ENCODE peak calls at places on chromosomes 4 and X, in four cellular contexts. One of them, this sample, is unnamed.

GRCh38 chrX:15245896-15246295 is 24.0 kb downstream of the ASB9 start:
- DNase-seq in CD4-positive, alpha-beta T cell: no peak
- DNase-seq in T1000: no peak
- DNase-seq in anterior cingulate cortex: no peak
- DNase-seq in this sample: no peak

GRCh38 chrX:1450381-1451161 is 2.1 kb downstream of the ASMTL start:
- DNase-seq in T1000: no peak
- DNase-seq in anterior cingulate cortex: no peak
- DNase-seq in CD4-positive, alpha-beta T cell: no peak
- DNase-seq in this sample: no peak

GRCh38 chr4:101126044-101126443 is 221.3 kb downstream of the PPP3CA start:
- DNase-seq in T1000: no peak
- DNase-seq in anterior cingulate cortex: no peak
- DNase-seq in CD4-positive, alpha-beta T cell: no peak
- DNase-seq in this sample: no peak

GRCh38 chr4:89868999-89869589 is 25.6 kb upstream of the MMRN1 start:
- DNase-seq in anterior cingulate cortex: no peak
- DNase-seq in CD4-positive, alpha-beta T cell: no peak
- DNase-seq in T1000: no peak
- DNase-seq in this sample: peak; percentile 7

GRCh38 chr4:7195138-7195510 is 2.8 kb downstream of the SORCS2 start:
- DNase-seq in anterior cingulate cortex: no peak
- DNase-seq in T1000: no peak
- DNase-seq in CD4-positive, alpha-beta T cell: no peak
- DNase-seq in this sample: no peak

GRCh38 chr4:72924814-72925213 is 144.7 kb downstream of the COX18 start:
- DNase-seq in anterior cingulate cortex: no peak
- DNase-seq in T1000: no peak
- DNase-seq in CD4-positive, alpha-beta T cell: no peak
- DNase-seq in this sample: no peak

GRCh38 chr4:3720461-3720860 is 45.7 kb upstream of the ADRA2C start:
- DNase-seq in T1000: no peak
- DNase-seq in anterior cingulate cortex: no peak
- DNase-seq in CD4-positive, alpha-beta T cell: no peak
- DNase-seq in this sample: no peak

GRCh38 chrX:108361316-108361715 is 76.9 kb downstream of the COL4A6 start:
- DNase-seq in anterior cingulate cortex: no peak
- DNase-seq in T1000: no peak
- DNase-seq in CD4-positive, alpha-beta T cell: no peak
- DNase-seq in this sample: no peak

GRCh38 chr4:100414016-100414790 is 103.6 kb downstream of the EMCN start:
- DNase-seq in T1000: no peak
- DNase-seq in CD4-positive, alpha-beta T cell: no peak
- DNase-seq in anterior cingulate cortex: no peak
- DNase-seq in this sample: no peak

GRCh38 chr4:16026155-16026761 is 57.6 kb downstream of the PROM1 start:
- DNase-seq in anterior cingulate cortex: no peak
- DNase-seq in T1000: no peak
- DNase-seq in CD4-positive, alpha-beta T cell: no peak
- DNase-seq in this sample: peak; percentile 69

GRCh38 chr4:110533940-110534339 is 58.0 kb downstream of the ENPEP start:
- DNase-seq in CD4-positive, alpha-beta T cell: no peak
- DNase-seq in anterior cingulate cortex: no peak
- DNase-seq in T1000: peak; percentile 44
- DNase-seq in this sample: no peak

GRCh38 chr4:95124906-95125504 is 367.2 kb downstream of the BMPR1B start:
- DNase-seq in CD4-positive, alpha-beta T cell: no peak
- DNase-seq in anterior cingulate cortex: no peak
- DNase-seq in T1000: no peak
- DNase-seq in this sample: no peak

GRCh38 chr4:72341432-72341820 is 227.6 kb downstream of the ADAMTS3 start:
- DNase-seq in T1000: no peak
- DNase-seq in CD4-positive, alpha-beta T cell: no peak
- DNase-seq in anterior cingulate cortex: no peak
- DNase-seq in this sample: no peak

GRCh38 chr4:4901877-4902276 is 42.4 kb downstream of the MSX1 start:
- DNase-seq in T1000: no peak
- DNase-seq in CD4-positive, alpha-beta T cell: no peak
- DNase-seq in anterior cingulate cortex: no peak
- DNase-seq in this sample: no peak

GRCh38 chr4:37760840-37761239 is 65.6 kb upstream of the PGM2 start:
- DNase-seq in CD4-positive, alpha-beta T cell: no peak
- DNase-seq in T1000: no peak
- DNase-seq in anterior cingulate cortex: no peak
- DNase-seq in this sample: no peak

GRCh38 chr4:2940267-2941137 is 22.7 kb downstream of the NOP14 start:
- DNase-seq in anterior cingulate cortex: no peak
- DNase-seq in T1000: no peak
- DNase-seq in CD4-positive, alpha-beta T cell: no peak
- DNase-seq in this sample: no peak

GRCh38 chr4:24657768-24658617 is 73.6 kb upstream of the DHX15 start:
- DNase-seq in CD4-positive, alpha-beta T cell: no peak
- DNase-seq in T1000: peak; percentile 49
- DNase-seq in anterior cingulate cortex: no peak
- DNase-seq in this sample: peak; percentile 82

GRCh38 chrX:65643046-65643785 is 24.2 kb upstream of the MSN start:
- DNase-seq in anterior cingulate cortex: no peak
- DNase-seq in CD4-positive, alpha-beta T cell: no peak
- DNase-seq in T1000: no peak
- DNase-seq in this sample: no peak

GRCh38 chrX:14936561-14936960 is 63.3 kb downstream of the MOSPD2 start:
- DNase-seq in anterior cingulate cortex: no peak
- DNase-seq in T1000: no peak
- DNase-seq in CD4-positive, alpha-beta T cell: no peak
- DNase-seq in this sample: no peak

GRCh38 chr4:101649790-101650450 is 140.6 kb upstream of the BANK1 start:
- DNase-seq in CD4-positive, alpha-beta T cell: no peak
- DNase-seq in T1000: no peak
- DNase-seq in anterior cingulate cortex: no peak
- DNase-seq in this sample: no peak

GRCh38 chr4:82780398-82781231 is 18.0 kb downstream of the SCD5 start:
- DNase-seq in anterior cingulate cortex: no peak
- DNase-seq in CD4-positive, alpha-beta T cell: no peak
- DNase-seq in T1000: no peak
- DNase-seq in this sample: no peak

GRCh38 chr4:184320630-184321029 is 103.0 kb upstream of the ENPP6 start:
- DNase-seq in CD4-positive, alpha-beta T cell: no peak
- DNase-seq in T1000: no peak
- DNase-seq in anterior cingulate cortex: no peak
- DNase-seq in this sample: no peak

GRCh38 chr4:159366966-159367365 is 264.1 kb downstream of the RAPGEF2 start:
- DNase-seq in CD4-positive, alpha-beta T cell: no peak
- DNase-seq in anterior cingulate cortex: no peak
- DNase-seq in T1000: no peak
- DNase-seq in this sample: no peak

GRCh38 chrX:77014655-77015377 is 432.4 kb upstream of the FGF16 start:
- DNase-seq in anterior cingulate cortex: no peak
- DNase-seq in T1000: no peak
- DNase-seq in CD4-positive, alpha-beta T cell: no peak
- DNase-seq in this sample: peak; percentile 25

GRCh38 chrX:16479206-16479869 is 170.6 kb upstream of the S100G start:
- DNase-seq in CD4-positive, alpha-beta T cell: no peak
- DNase-seq in anterior cingulate cortex: no peak
- DNase-seq in T1000: no peak
- DNase-seq in this sample: no peak

GRCh38 chrX:78652971-78653822 is 5.9 kb downstream of the RTL3 start:
- DNase-seq in T1000: peak; percentile 9
- DNase-seq in anterior cingulate cortex: no peak
- DNase-seq in CD4-positive, alpha-beta T cell: no peak
- DNase-seq in this sample: no peak

GRCh38 chrX:47590984-47591383 is 8.7 kb downstream of the TIMP1 start:
- DNase-seq in T1000: no peak
- DNase-seq in anterior cingulate cortex: no peak
- DNase-seq in CD4-positive, alpha-beta T cell: no peak
- DNase-seq in this sample: no peak

GRCh38 chr4:165834116-165834515 is 38.9 kb upstream of the TLL1 start:
- DNase-seq in anterior cingulate cortex: no peak
- DNase-seq in T1000: no peak
- DNase-seq in CD4-positive, alpha-beta T cell: no peak
- DNase-seq in this sample: no peak

GRCh38 chr4:146072381-146072780 is 103.1 kb upstream of the LSM6 start:
- DNase-seq in CD4-positive, alpha-beta T cell: no peak
- DNase-seq in anterior cingulate cortex: no peak
- DNase-seq in T1000: no peak
- DNase-seq in this sample: no peak

GRCh38 chrX:7115557-7115956 is 32.0 kb upstream of the STS start:
- DNase-seq in anterior cingulate cortex: no peak
- DNase-seq in CD4-positive, alpha-beta T cell: no peak
- DNase-seq in T1000: no peak
- DNase-seq in this sample: no peak

GRCh38 chr4:81214518-81215218 is 354 bp downstream of the PRKG2 start:
- DNase-seq in T1000: no peak
- DNase-seq in CD4-positive, alpha-beta T cell: no peak
- DNase-seq in anterior cingulate cortex: peak; percentile 41
- DNase-seq in this sample: peak; percentile 4

GRCh38 chr4:125314676-125315570 is at the start of gene FAT4:
- DNase-seq in T1000: peak; percentile 85
- DNase-seq in CD4-positive, alpha-beta T cell: peak; percentile 10
- DNase-seq in anterior cingulate cortex: peak; percentile 78
- DNase-seq in this sample: peak; percentile 93